ENCODE peak calls at places on chromosomes 11 and 22, in six cellular contexts. One of them, this sample, is unnamed. For H3K4me1, the result is how much of the 10 kb centered on the place peaks cover.

GRCh38 chr11:95065336-95065735 is 1.4 kb upstream of the SRSF8 start:
- DNase-seq in transverse colon: no peak
- DNase-seq in stomach: no peak
- DNase-seq in A673: no peak
- DNase-seq in tibial nerve: no peak
- DNase-seq in kidney: no peak
- DNase-seq in this sample: no peak

GRCh38 chr22:24147666-24148065 is 33.6 kb upstream of the SUSD2 start:
- DNase-seq in A673: no peak
- DNase-seq in stomach: no peak
- DNase-seq in transverse colon: no peak
- DNase-seq in tibial nerve: no peak
- DNase-seq in kidney: no peak
- DNase-seq in this sample: no peak

GRCh38 chr11:17649696-17650600 is 69.4 kb upstream of the MYOD1 start:
- DNase-seq in kidney: no peak
- DNase-seq in tibial nerve: no peak
- DNase-seq in A673: peak
- DNase-seq in stomach: no peak
- DNase-seq in transverse colon: no peak
- DNase-seq in this sample: no peak

GRCh38 chr11:112511271-112511670 is 250.6 kb upstream of the PLET1 start:
- DNase-seq in tibial nerve: no peak
- DNase-seq in kidney: no peak
- DNase-seq in A673: no peak
- DNase-seq in stomach: no peak
- DNase-seq in transverse colon: no peak
- DNase-seq in this sample: no peak

GRCh38 chr22:21823740-21824438 is 43.6 kb downstream of the MAPK1 start:
- DNase-seq in stomach: no peak
- DNase-seq in transverse colon: no peak
- DNase-seq in tibial nerve: no peak
- DNase-seq in kidney: no peak
- DNase-seq in A673: no peak
- DNase-seq in this sample: no peak

GRCh38 chr22:26471522-26471921 is 12.1 kb downstream of the HPS4 start:
- DNase-seq in kidney: no peak
- DNase-seq in stomach: peak
- DNase-seq in transverse colon: no peak
- DNase-seq in tibial nerve: no peak
- DNase-seq in A673: no peak
- DNase-seq in this sample: no peak

GRCh38 chr11:12502041-12502440 is 124.7 kb downstream of the PARVA start:
- DNase-seq in tibial nerve: no peak
- DNase-seq in kidney: no peak
- DNase-seq in stomach: no peak
- DNase-seq in transverse colon: no peak
- DNase-seq in A673: no peak
- DNase-seq in this sample: no peak

GRCh38 chr22:42619261-42620063 is 4.8 kb upstream of the POLDIP3 start:
- DNase-seq in stomach: no peak
- DNase-seq in kidney: no peak
- DNase-seq in A673: no peak
- DNase-seq in tibial nerve: no peak
- DNase-seq in transverse colon: peak
- DNase-seq in this sample: no peak

GRCh38 chr11:46278387-46279173 is 1.1 kb downstream of the CREB3L1 start:
- DNase-seq in A673: peak
- DNase-seq in tibial nerve: no peak
- DNase-seq in transverse colon: peak
- DNase-seq in kidney: peak
- DNase-seq in stomach: peak
- DNase-seq in this sample: peak

GRCh38 chr11:10302294-10302743 is 2.6 kb upstream of the ADM start:
- DNase-seq in stomach: peak
- DNase-seq in kidney: no peak
- DNase-seq in tibial nerve: no peak
- DNase-seq in transverse colon: no peak
- DNase-seq in A673: no peak
- DNase-seq in this sample: peak

GRCh38 chr11:17021550-17021949 is 7.3 kb upstream of the PLEKHA7 start:
- DNase-seq in kidney: no peak
- DNase-seq in A673: no peak
- DNase-seq in transverse colon: no peak
- DNase-seq in tibial nerve: no peak
- DNase-seq in stomach: no peak
- DNase-seq in this sample: no peak

GRCh38 chr22:44723801-44724200 is 21.8 kb downstream of the PRR5 start:
- DNase-seq in transverse colon: no peak
- DNase-seq in A673: peak
- DNase-seq in stomach: no peak
- DNase-seq in kidney: no peak
- DNase-seq in tibial nerve: no peak
- DNase-seq in this sample: peak

GRCh38 chr11:72758304-72758689 is 6.1 kb upstream of the ARAP1 start:
- DNase-seq in transverse colon: no peak
- DNase-seq in tibial nerve: no peak
- DNase-seq in kidney: peak
- DNase-seq in A673: no peak
- DNase-seq in stomach: no peak
- DNase-seq in this sample: no peak

GRCh38 chr11:126838779-126839178 is 161.8 kb downstream of the KIRREL3 start:
- DNase-seq in kidney: no peak
- DNase-seq in transverse colon: no peak
- DNase-seq in stomach: no peak
- DNase-seq in A673: no peak
- DNase-seq in tibial nerve: no peak
- DNase-seq in this sample: no peak

GRCh38 chr11:119361056-119361787 is 14.7 kb upstream of the MFRP start:
- DNase-seq in kidney: peak
- DNase-seq in stomach: no peak
- DNase-seq in transverse colon: no peak
- DNase-seq in tibial nerve: no peak
- DNase-seq in A673: peak
- DNase-seq in this sample: peak

GRCh38 chr22:38981005-38981658 is 1.0 kb upstream of the APOBEC3B start:
- DNase-seq in kidney: peak
- DNase-seq in A673: peak
- DNase-seq in tibial nerve: no peak
- DNase-seq in stomach: no peak
- DNase-seq in transverse colon: peak
- DNase-seq in this sample: peak

DNA sequence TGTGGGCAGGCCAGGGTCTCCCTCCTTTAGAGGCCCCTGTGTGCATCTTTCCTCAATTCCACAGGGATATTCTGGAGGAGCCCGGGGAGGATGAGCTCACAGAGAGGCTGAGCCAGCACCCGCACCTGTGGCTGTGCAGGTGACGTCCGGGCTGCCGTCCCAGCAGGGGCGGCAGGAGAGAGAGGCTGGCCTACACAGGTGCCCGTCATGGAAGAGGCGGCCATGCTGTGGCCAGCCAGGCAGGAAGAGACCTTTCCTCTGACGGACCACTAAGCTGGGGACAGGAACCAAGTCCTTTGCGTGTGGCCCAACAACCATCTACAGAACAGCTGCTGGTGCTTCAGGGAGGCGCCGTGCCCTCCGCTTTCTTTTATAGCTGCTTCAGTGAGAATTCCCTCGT is 39.1 kb downstream of the TPCN2 start:
- DNase-seq in transverse colon: no peak
- DNase-seq in tibial nerve: no peak
- DNase-seq in kidney: peak
- DNase-seq in stomach: no peak
- DNase-seq in A673: no peak
- DNase-seq in this sample: no peak
- H3K4me1 ChIP-seq in transverse colon: under half
- H3K4me1 ChIP-seq in tibial nerve: under half
- H3K4me1 ChIP-seq in kidney: under half
- H3K4me1 ChIP-seq in stomach: under half
- H3K4me1 ChIP-seq in A673: under half
- H3K4me1 ChIP-seq in this sample: under half

DNA sequence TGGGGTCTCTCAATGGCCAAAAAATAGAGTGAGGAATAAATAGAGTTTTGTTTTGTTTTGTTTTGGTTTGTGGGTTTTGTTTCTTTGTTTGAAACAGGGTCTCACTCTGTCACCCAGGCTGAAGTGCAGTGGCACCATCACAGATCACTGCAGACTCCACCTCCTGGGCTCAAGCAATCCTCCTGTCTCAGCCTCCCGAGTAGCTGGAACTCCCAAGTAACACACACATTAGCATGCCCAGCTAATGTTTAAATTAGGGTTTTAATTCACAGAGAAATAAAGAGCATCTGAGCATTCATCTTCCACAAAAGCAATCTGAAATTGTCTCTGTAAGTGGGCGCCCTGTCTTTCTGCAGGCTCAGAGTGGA is 9.2 kb upstream of the IFITM3 start:
- DNase-seq in tibial nerve: no peak
- DNase-seq in transverse colon: no peak
- DNase-seq in kidney: peak
- DNase-seq in stomach: no peak
- DNase-seq in A673: no peak
- DNase-seq in this sample: no peak
- H3K4me1 ChIP-seq in tibial nerve: under half
- H3K4me1 ChIP-seq in transverse colon: under half
- H3K4me1 ChIP-seq in kidney: under half
- H3K4me1 ChIP-seq in stomach: under half
- H3K4me1 ChIP-seq in A673: under half
- H3K4me1 ChIP-seq in this sample: under half

GRCh38 chr22:19108807-19109197 is 13.4 kb downstream of the DGCR2 start:
- DNase-seq in tibial nerve: no peak
- DNase-seq in stomach: no peak
- DNase-seq in kidney: no peak
- DNase-seq in transverse colon: no peak
- DNase-seq in A673: no peak
- DNase-seq in this sample: no peak
- H3K4me1 ChIP-seq in tibial nerve: under half
- H3K4me1 ChIP-seq in stomach: half or more
- H3K4me1 ChIP-seq in kidney: under half
- H3K4me1 ChIP-seq in transverse colon: half or more
- H3K4me1 ChIP-seq in A673: under half
- H3K4me1 ChIP-seq in this sample: under half

GRCh38 chr11:6650980-6651379 is 4.6 kb downstream of the DCHS1 start:
- DNase-seq in transverse colon: no peak
- DNase-seq in tibial nerve: no peak
- DNase-seq in A673: no peak
- DNase-seq in kidney: no peak
- DNase-seq in stomach: no peak
- DNase-seq in this sample: no peak
- H3K4me1 ChIP-seq in transverse colon: under half
- H3K4me1 ChIP-seq in tibial nerve: under half
- H3K4me1 ChIP-seq in A673: under half
- H3K4me1 ChIP-seq in kidney: under half
- H3K4me1 ChIP-seq in stomach: half or more
- H3K4me1 ChIP-seq in this sample: under half

GRCh38 chr11:1776331-1776851 is 12.7 kb upstream of the CTSD start:
- DNase-seq in tibial nerve: no peak
- DNase-seq in stomach: no peak
- DNase-seq in kidney: no peak
- DNase-seq in transverse colon: no peak
- DNase-seq in A673: no peak
- DNase-seq in this sample: no peak
- H3K4me1 ChIP-seq in tibial nerve: under half
- H3K4me1 ChIP-seq in stomach: under half
- H3K4me1 ChIP-seq in kidney: under half
- H3K4me1 ChIP-seq in transverse colon: under half
- H3K4me1 ChIP-seq in A673: under half
- H3K4me1 ChIP-seq in this sample: under half

DNA sequence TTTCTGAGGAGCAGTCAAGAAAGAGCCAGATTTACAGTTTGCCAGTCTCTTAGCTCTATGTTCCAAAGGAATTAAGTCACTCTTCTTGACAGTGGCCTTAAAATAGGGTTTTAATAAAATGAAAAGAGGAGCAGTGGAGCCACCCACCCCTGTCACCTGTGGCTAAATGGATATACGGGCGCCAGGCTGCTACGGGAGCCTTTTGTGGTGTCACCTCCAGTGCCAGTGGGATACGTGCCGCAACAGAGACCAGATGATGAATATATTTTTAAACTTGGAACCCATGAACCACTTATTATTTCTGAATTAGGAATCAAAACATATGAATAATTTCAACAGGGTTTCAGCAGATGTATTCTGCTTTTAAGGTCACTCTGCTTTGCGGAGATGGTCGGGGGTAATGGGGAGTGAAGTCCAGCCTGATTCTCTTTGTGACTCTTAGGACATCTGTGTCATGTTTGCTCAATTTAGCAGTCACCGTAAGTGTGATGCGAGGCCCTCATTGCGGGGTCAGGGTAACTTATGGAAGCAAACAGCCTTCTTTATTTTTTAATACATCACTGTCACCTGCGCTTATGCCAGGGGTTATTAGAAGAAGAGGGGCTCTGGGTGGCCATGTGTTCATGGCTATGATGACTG is 64.3 kb downstream of the ZBTB16 start:
- DNase-seq in A673: no peak
- DNase-seq in transverse colon: no peak
- DNase-seq in kidney: no peak
- DNase-seq in stomach: no peak
- DNase-seq in tibial nerve: no peak
- DNase-seq in this sample: no peak
- H3K4me1 ChIP-seq in A673: under half
- H3K4me1 ChIP-seq in transverse colon: under half
- H3K4me1 ChIP-seq in kidney: under half
- H3K4me1 ChIP-seq in stomach: half or more
- H3K4me1 ChIP-seq in tibial nerve: under half
- H3K4me1 ChIP-seq in this sample: under half

GRCh38 chr11:57644748-57645715 is 4.7 kb downstream of the YPEL4 start:
- DNase-seq in stomach: peak
- DNase-seq in transverse colon: peak
- DNase-seq in A673: peak
- DNase-seq in tibial nerve: peak
- DNase-seq in kidney: peak
- DNase-seq in this sample: peak
- H3K4me1 ChIP-seq in stomach: half or more
- H3K4me1 ChIP-seq in transverse colon: half or more
- H3K4me1 ChIP-seq in A673: half or more
- H3K4me1 ChIP-seq in tibial nerve: under half
- H3K4me1 ChIP-seq in kidney: under half
- H3K4me1 ChIP-seq in this sample: under half

DNA sequence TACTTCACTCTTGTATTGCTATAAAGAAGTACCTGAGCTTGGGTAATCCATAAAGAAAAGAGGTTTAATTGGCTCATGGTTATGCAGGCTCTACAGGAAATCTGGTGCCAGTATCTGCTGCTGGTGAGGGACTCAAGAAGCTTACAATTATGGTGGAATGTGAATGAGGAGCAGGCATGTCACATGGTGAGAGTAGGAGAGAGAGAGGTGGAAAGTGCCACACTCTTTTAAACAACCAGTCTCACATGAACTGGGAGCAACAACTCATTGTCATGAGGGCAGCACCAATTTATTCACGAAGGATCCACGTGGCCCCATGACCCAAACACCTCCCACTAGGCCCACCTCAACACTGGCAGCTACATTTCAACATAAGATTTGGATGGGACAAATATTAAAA is 24.6 kb upstream of the IGLL5 start:
- DNase-seq in tibial nerve: no peak
- DNase-seq in A673: no peak
- DNase-seq in stomach: no peak
- DNase-seq in kidney: no peak
- DNase-seq in transverse colon: no peak
- DNase-seq in this sample: no peak
- H3K4me1 ChIP-seq in tibial nerve: under half
- H3K4me1 ChIP-seq in A673: under half
- H3K4me1 ChIP-seq in stomach: under half
- H3K4me1 ChIP-seq in kidney: under half
- H3K4me1 ChIP-seq in transverse colon: under half
- H3K4me1 ChIP-seq in this sample: under half